ENCODE peak calls at places on chromosomes 1 and 21, in ten cellular contexts. D is dermis microvascular lymphatic vessel endothelial cell; F is substantia nigra; M is SJSA1; Y is stimulated activated CD8-positive, alpha-beta memory T cell treated with anti-CD3 and anti-CD28 coated beads, Interleukin-15, amount 100 ng/mL, for 4 hours; T is GOT3; K is iris pigment epithelial cell; P is LoVo; W is choroid plexus epithelial cell; L is endothelial cell. S is an unnamed sample.

GRCh38 chr1:226619031-226619430 is 70.5 kb downstream of the STUM start:
- DNase-seq in P (no peak), D (no peak), W (no peak), L (no peak), M (no peak), Y (no peak), F (no peak), T (no peak), K (no peak), S (no peak)

GRCh38 chr1:31795801-31796621 is 19.8 kb downstream of the SPOCD1 start:
- DNase-seq in M (peak), Y (no peak), K (peak), P (peak), W (peak), F (peak), T (no peak), D (no peak), L (no peak), S (peak)

GRCh38 chr1:22821027-22821426 is 110.4 kb downstream of the EPHB2 start:
- DNase-seq in T (no peak), K (no peak), L (no peak), Y (no peak), D (peak), M (no peak), W (no peak), F (no peak), P (no peak), S (no peak)

GRCh38 chr1:82485591-82486369 is 685.0 kb downstream of the ADGRL2 start:
- DNase-seq in M (no peak), T (no peak), L (no peak), Y (no peak), K (peak), D (no peak), P (no peak), F (no peak), W (peak), S (peak)

GRCh38 chr1:207579436-207579799 is 65.5 kb upstream of the CR1L start:
- DNase-seq in D (peak), W (peak), Y (no peak), T (no peak), L (peak), P (peak), M (peak), K (peak), F (peak), S (no peak)

GRCh38 chr1:47661065-47661464 is 223.2 kb downstream of the FOXD2 start:
- DNase-seq in W (no peak), L (no peak), Y (no peak), D (no peak), F (no peak), P (no peak), T (no peak), K (no peak), M (no peak), S (peak)

GRCh38 chr1:110674337-110675059 is at the start of gene KCNA3:
- DNase-seq in M (no peak), T (no peak), F (no peak), D (no peak), P (no peak), L (peak), K (no peak), Y (peak), W (no peak), S (peak)

GRCh38 chr21:25456672-25457071 is 150.6 kb downstream of the MRPL39 start:
- DNase-seq in W (peak), M (no peak), D (no peak), K (peak), L (no peak), F (no peak), Y (peak), P (no peak), T (no peak), S (no peak)